ENCODE peak calls at places on chromosome 3, in five cellular contexts. D is HepG2, P is H1, G is NT2/D1, X is GM12878. R is an unnamed sample.

GRCh38 chr3:134332344-134332743 is 41.9 kb downstream of the AMOTL2 start:
- DNase-seq in D (no peak), P (no peak), G (no peak), X (no peak), R (no peak)

GRCh38 chr3:17062736-17063135 is 178.0 kb downstream of the PLCL2 start:
- DNase-seq in D (no peak), P (no peak), G (no peak), X (no peak), R (no peak)

GRCh38 chr3:58051196-58051595 is 43.0 kb downstream of the FLNB start:
- DNase-seq in D (no peak), P (no peak), G (no peak), X (no peak), R (no peak)

GRCh38 chr3:37498126-37499039 is 324.0 kb upstream of the LRRFIP2 start:
- DNase-seq in D (no peak), P (no peak), G (no peak), X (no peak), R (no peak)

GRCh38 chr3:171461087-171461917 is 1.1 kb upstream of the TNIK start:
- DNase-seq in D (no peak), P (no peak), G (no peak), X (no peak), R (peak)

GRCh38 chr3:47427866-47428265 is 47.0 kb downstream of the PTPN23 start:
- DNase-seq in D (no peak), P (no peak), G (no peak), X (no peak), R (no peak)

GRCh38 chr3:61841111-61841845 is 279.9 kb downstream of the PTPRG start:
- DNase-seq in D (no peak), P (no peak), G (no peak), X (no peak), R (no peak)

GRCh38 chr3:16132926-16133325 is 41.6 kb upstream of the GALNT15 start:
- DNase-seq in D (no peak), P (no peak), G (no peak), X (no peak), R (no peak)

GRCh38 chr3:195093731-195094130 is 177.2 kb downstream of the XXYLT1 start:
- DNase-seq in D (no peak), P (no peak), G (no peak), X (no peak), R (no peak)

GRCh38 chr3:147940400-147940799 is 531.2 kb downstream of the ZIC1 start:
- DNase-seq in D (no peak), P (no peak), G (no peak), X (no peak), R (no peak)

GRCh38 chr3:116950302-116951055 is 240.9 kb downstream of the TUSC7 start:
- DNase-seq in D (no peak), P (no peak), G (no peak), X (no peak), R (no peak)

GRCh38 chr3:10437995-10438901 is 67.1 kb downstream of the ATP2B2 start:
- DNase-seq in D (no peak), P (no peak), G (no peak), X (no peak), R (peak)

GRCh38 chr3:57974796-57975388 is 33.3 kb upstream of the FLNB start:
- DNase-seq in D (peak), P (no peak), G (no peak), X (no peak), R (no peak)

GRCh38 chr3:46960081-46960701 is 16.4 kb downstream of the CCDC12 start:
- DNase-seq in D (no peak), P (no peak), G (no peak), X (no peak), R (no peak)

GRCh38 chr3:111087924-111088469 is 16.4 kb downstream of the NECTIN3 start:
- DNase-seq in D (no peak), P (no peak), G (no peak), X (no peak), R (no peak)

GRCh38 chr3:120749843-120750242 is 7.3 kb downstream of the GTF2E1 start:
- DNase-seq in D (no peak), P (no peak), G (no peak), X (no peak), R (no peak)

GRCh38 chr3:123861081-123861836 is 22.9 kb downstream of the MYLK start:
- DNase-seq in D (no peak), P (no peak), G (no peak), X (no peak), R (no peak)

GRCh38 chr3:67009716-67010115 is 11.6 kb downstream of the KBTBD8 start:
- DNase-seq in D (no peak), P (no peak), G (no peak), X (no peak), R (no peak)

GRCh38 chr3:125055165-125055912 is 458 bp downstream of the HEG1 start:
- DNase-seq in D (no peak), P (no peak), G (no peak), X (no peak), R (peak)
- TF ChIP-seq SUZ12 in D (no peak), P (no peak), G (no peak), X (no peak), R (no peak)

GRCh38 chr3:27629381-27629780 is 92.7 kb downstream of the EOMES start:
- DNase-seq in D (no peak), P (no peak), G (no peak), X (no peak), R (no peak)

GRCh38 chr3:27630892-27631291 is 91.2 kb downstream of the EOMES start:
- DNase-seq in D (no peak), P (no peak), G (no peak), X (no peak), R (no peak)

GRCh38 chr3:27632431-27633223 is 89.5 kb downstream of the EOMES start:
- DNase-seq in D (peak), P (peak), G (no peak), X (no peak), R (peak)

GRCh38 chr3:27637346-27638000 is 84.7 kb downstream of the EOMES start:
- DNase-seq in D (no peak), P (no peak), G (no peak), X (no peak), R (no peak)

DNA sequence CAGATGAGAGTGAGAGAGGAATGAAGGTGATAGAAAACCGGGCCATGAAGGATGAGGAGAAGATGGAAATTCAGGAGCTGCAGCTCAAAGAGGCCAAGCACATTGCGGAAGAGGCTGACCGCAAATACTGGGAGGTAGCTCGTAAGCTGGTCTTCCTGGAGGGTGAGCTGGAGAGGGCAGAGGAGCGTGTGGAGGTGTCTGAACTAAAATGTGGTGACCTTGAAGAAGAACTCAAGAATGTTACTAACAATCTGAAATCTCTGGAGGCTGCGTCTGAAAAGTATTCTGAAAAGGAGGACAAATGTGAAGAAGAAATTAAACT is 88.9 kb downstream of the EOMES start:
- DNase-seq in D (peak), P (no peak), G (no peak), X (no peak), R (no peak)
- TF ChIP-seq SUZ12 in D (no peak), P (no peak), G (no peak), X (no peak), R (no peak)

GRCh38 chr3:14471690-14472089 is 68.5 kb downstream of the GRIP2 start:
- DNase-seq in D (no peak), P (no peak), G (no peak), X (no peak), R (no peak)

GRCh38 chr3:14475601-14476000 is 64.5 kb downstream of the GRIP2 start:
- DNase-seq in D (no peak), P (no peak), G (no peak), X (no peak), R (no peak)

GRCh38 chr3:14474363-14475081 is 65.6 kb downstream of the GRIP2 start:
- DNase-seq in D (no peak), P (no peak), G (no peak), X (no peak), R (no peak)

GRCh38 chr3:14472471-14473351 is 67.4 kb downstream of the GRIP2 start:
- DNase-seq in D (peak), P (no peak), G (peak), X (no peak), R (no peak)

GRCh38 chr3:14473411-14473891 is 66.7 kb downstream of the GRIP2 start:
- DNase-seq in D (no peak), P (no peak), G (no peak), X (no peak), R (no peak)
- TF ChIP-seq SUZ12 in D (no peak), P (no peak), G (no peak), X (no peak), R (no peak)

GRCh38 chr3:12117473-12117872 is 41.2 kb downstream of the TIMP4 start:
- DNase-seq in D (no peak), P (no peak), G (no peak), X (no peak), R (no peak)

GRCh38 chr3:12125772-12126171 is 32.9 kb downstream of the TIMP4 start:
- DNase-seq in D (no peak), P (no peak), G (no peak), X (no peak), R (no peak)

GRCh38 chr3:12120374-12121140 is 38.2 kb downstream of the TIMP4 start:
- DNase-seq in D (no peak), P (no peak), G (no peak), X (no peak), R (no peak)

GRCh38 chr3:12116892-12117291 is 41.8 kb downstream of the TIMP4 start:
- DNase-seq in D (no peak), P (no peak), G (no peak), X (no peak), R (no peak)

GRCh38 chr3:12121466-12121865 is 37.2 kb downstream of the TIMP4 start:
- DNase-seq in D (no peak), P (no peak), G (no peak), X (no peak), R (no peak)
- TF ChIP-seq SUZ12 in D (no peak), P (no peak), G (no peak), X (no peak), R (no peak)

GRCh38 chr3:29494305-29495036 is 213.6 kb downstream of the RBMS3 start:
- DNase-seq in D (no peak), P (no peak), G (no peak), X (no peak), R (no peak)
- TF ChIP-seq SUZ12 in D (no peak), P (no peak), G (no peak), X (no peak), R (no peak)

R was measured in HEK293T.